ENCODE peak calls at places on chromosomes 1 and 21, in nine cellular contexts. E is cardiac muscle cell, M is mesendoderm, D is upper lobe of left lung, U is left ventricle myocardium inferior, A is uterus, X is breast epithelium, W is heart left ventricle, L is body of pancreas. T is an unnamed sample.

GRCh38 chr1:201734776-201735175 is 94.2 kb upstream of the IPO9 start:
- DNase-seq in A (no peak), W (no peak), X (no peak), D (no peak), U (no peak), E (no peak), M (no peak), L (no peak), T (no peak)

GRCh38 chr1:165545974-165546373 is 2.2 kb downstream of the LRRC52 start:
- DNase-seq in M (no peak), W (no peak), L (no peak), A (no peak), U (no peak), X (no peak), D (peak), E (no peak), T (no peak)

GRCh38 chr1:26225033-26225831 is 8.8 kb upstream of the CEP85 start:
- DNase-seq in D (peak), W (peak), E (peak), L (peak), M (peak), U (peak), A (peak), X (peak), T (no peak)

GRCh38 chr1:52911541-52911940 is 10.0 kb downstream of the ECHDC2 start:
- DNase-seq in U (no peak), A (no peak), L (no peak), X (no peak), M (no peak), W (no peak), E (no peak), D (no peak), T (no peak)

GRCh38 chr1:5001466-5001865 is 347.1 kb downstream of the AJAP1 start:
- DNase-seq in X (no peak), M (peak), W (no peak), E (peak), U (no peak), D (no peak), L (no peak), A (no peak), T (no peak)

GRCh38 chr1:76867342-76868130 is at the start of gene ST6GALNAC5:
- DNase-seq in U (no peak), A (no peak), X (no peak), E (peak), L (no peak), D (no peak), W (no peak), M (peak), T (no peak)

GRCh38 chr1:64624446-64624766 is 120.5 kb upstream of the RAVER2 start:
- DNase-seq in L (peak), D (no peak), M (no peak), U (no peak), X (no peak), E (no peak), W (no peak), A (no peak), T (no peak)

GRCh38 chr1:53715478-53715877 is 23.5 kb downstream of the GLIS1 start:
- DNase-seq in X (no peak), W (no peak), D (no peak), E (peak), A (no peak), M (peak), L (peak), U (no peak), T (no peak)

GRCh38 chr1:119080586-119080985 is 59.9 kb downstream of the WARS2 start:
- DNase-seq in E (no peak), W (no peak), A (peak), M (peak), L (peak), D (no peak), U (no peak), X (peak), T (no peak)

GRCh38 chr1:33143698-33144097 is 38.1 kb downstream of the TRIM62 start:
- DNase-seq in W (no peak), M (no peak), D (no peak), E (no peak), U (no peak), A (no peak), X (no peak), L (no peak), T (no peak)

GRCh38 chr21:38780879-38781278 is 24.9 kb upstream of the ETS2 start:
- DNase-seq in A (no peak), D (no peak), M (no peak), W (no peak), E (no peak), U (no peak), L (no peak), X (no peak), T (no peak)

GRCh38 chr1:150763631-150764223 is 1.9 kb downstream of the CTSS start:
- DNase-seq in X (no peak), A (no peak), E (no peak), L (no peak), W (no peak), D (no peak), U (no peak), M (no peak), T (no peak)

GRCh38 chr21:44870748-44871495 is 2.6 kb downstream of the PTTG1IP start:
- DNase-seq in A (no peak), X (peak), M (no peak), E (no peak), D (peak), U (peak), W (peak), L (no peak), T (no peak)

GRCh38 chr1:84377480-84378095 is 20.7 kb upstream of the DNASE2B start:
- DNase-seq in X (no peak), W (no peak), L (peak), M (no peak), A (peak), U (no peak), D (no peak), E (no peak), T (no peak)

GRCh38 chr21:32499249-32500055 is 85.9 kb downstream of the TCP10L start:
- DNase-seq in M (no peak), X (no peak), E (peak), D (no peak), U (no peak), W (no peak), L (no peak), A (no peak), T (no peak)

GRCh38 chr1:205240118-205240517 is 12.4 kb downstream of the TMCC2 start:
- DNase-seq in U (no peak), L (no peak), X (no peak), M (no peak), W (no peak), A (no peak), D (no peak), E (no peak), T (no peak)

GRCh38 chr1:119475866-119476439 is 31.1 kb upstream of the HSD3B1 start:
- DNase-seq in D (peak), W (no peak), A (no peak), U (peak), X (peak), E (peak), M (peak), L (peak), T (no peak)

GRCh38 chr1:156647351-156647750 is 5.4 kb downstream of the BCAN start:
- DNase-seq in X (no peak), L (no peak), D (no peak), E (no peak), M (no peak), U (no peak), W (no peak), A (no peak), T (no peak)

GRCh38 chr1:205774277-205775014 is 836 bp downstream of the RAB29 start:
- DNase-seq in A (peak), W (no peak), X (no peak), U (no peak), L (no peak), E (peak), M (peak), D (peak), T (no peak)

GRCh38 chr1:18943914-18944572 is 12.4 kb downstream of the IFFO2 start:
- DNase-seq in X (no peak), U (no peak), M (no peak), D (no peak), A (no peak), W (no peak), L (no peak), E (no peak), T (no peak)

GRCh38 chr1:60922304-60922703 is 160.1 kb upstream of the NFIA start:
- DNase-seq in M (no peak), X (peak), D (no peak), L (peak), A (peak), E (no peak), W (no peak), U (peak), T (no peak)

GRCh38 chr1:171983584-171983983 is 142.3 kb downstream of the DNM3 start:
- DNase-seq in U (no peak), X (no peak), A (no peak), W (no peak), E (no peak), M (peak), D (no peak), L (no peak), T (no peak)

GRCh38 chr1:147496571-147496970 is 44.7 kb upstream of the BCL9 start:
- DNase-seq in D (no peak), M (peak), X (no peak), A (peak), L (peak), E (no peak), W (no peak), U (peak), T (no peak)

GRCh38 chr1:225879521-225880209 is 2.5 kb downstream of the TMEM63A start:
- DNase-seq in X (peak), W (no peak), A (no peak), U (no peak), M (no peak), E (no peak), L (peak), D (no peak), T (no peak)

GRCh38 chr1:225875044-225875822 is 6.9 kb downstream of the TMEM63A start:
- DNase-seq in D (peak), L (peak), E (no peak), W (no peak), X (peak), A (no peak), M (peak), U (no peak), T (no peak)

GRCh38 chr1:225876900-225877510 is 5.2 kb downstream of the TMEM63A start:
- DNase-seq in L (no peak), A (no peak), E (no peak), X (no peak), U (no peak), D (no peak), M (no peak), W (no peak), T (no peak)

GRCh38 chr1:225878282-225878681 is 3.9 kb downstream of the TMEM63A start:
- DNase-seq in D (no peak), X (no peak), U (no peak), W (no peak), A (no peak), M (no peak), E (no peak), L (no peak), T (no peak)

GRCh38 chr1:225877570-225877969 is 4.6 kb downstream of the TMEM63A start:
- DNase-seq in U (peak), W (peak), A (peak), X (peak), E (peak), D (peak), L (peak), M (peak), T (no peak)
- H3K27ac ChIP-seq in U (peak), W (peak), A (peak), X (peak), E (no peak), D (peak), L (peak), M (no peak), T (peak)

GRCh38 chr1:183282101-183282855 is 96.2 kb downstream of the LAMC2 start:
- DNase-seq in M (no peak), U (no peak), X (no peak), D (no peak), L (peak), E (no peak), A (peak), W (no peak), T (no peak)
- H3K27ac ChIP-seq in M (no peak), U (peak), X (peak), D (peak), L (peak), E (no peak), A (peak), W (peak), T (peak)

DNA sequence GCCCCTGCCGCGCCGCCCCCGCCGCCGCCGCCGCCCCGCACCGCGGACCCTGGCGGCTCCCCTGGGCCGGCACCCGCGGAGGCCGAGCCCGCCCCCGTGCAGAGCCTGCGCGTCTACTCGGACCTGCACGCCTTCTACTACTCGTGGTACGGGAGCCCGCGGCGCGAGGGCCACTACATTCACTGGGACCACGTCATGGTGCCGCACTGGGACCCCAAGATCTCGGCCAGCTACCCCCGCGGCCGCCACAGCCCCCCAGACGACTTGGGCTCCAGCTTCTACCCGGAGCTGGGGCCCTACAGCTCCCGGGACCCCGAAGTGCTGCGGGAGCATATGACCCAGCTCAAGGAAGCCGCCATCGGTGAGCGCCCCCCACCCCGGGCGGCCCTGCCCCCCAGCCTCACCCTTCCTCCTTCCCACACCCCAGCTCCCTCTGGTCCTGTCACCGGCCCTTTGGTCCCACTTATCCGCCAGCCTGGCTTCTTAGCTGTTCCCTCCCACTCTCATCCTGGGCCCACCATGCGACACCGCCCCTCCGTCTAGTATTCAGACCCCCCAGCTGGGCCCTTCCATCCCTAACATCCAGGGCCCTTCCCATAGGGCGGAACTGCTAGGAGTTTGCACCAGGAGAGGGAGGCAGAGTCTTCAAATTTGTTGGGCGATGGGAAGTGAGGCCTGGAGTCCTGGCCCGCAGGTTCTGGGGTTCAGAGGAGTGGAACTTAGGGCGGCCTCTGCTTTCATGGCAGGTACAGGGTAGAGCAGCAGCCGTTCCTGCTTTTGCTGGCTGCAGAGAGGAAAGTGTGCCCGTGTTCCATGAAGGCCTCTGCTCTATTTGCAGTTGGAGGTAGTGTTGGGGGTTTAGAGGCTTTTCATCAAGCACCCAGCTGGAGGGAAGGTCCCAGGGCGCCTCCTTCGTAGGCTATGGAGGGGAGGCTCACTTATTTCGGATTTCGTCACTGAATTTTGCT is 1.0 kb downstream of the MANEAL start:
- DNase-seq in M (peak), D (no peak), X (no peak), L (no peak), U (no peak), A (no peak), E (no peak), W (no peak), T (no peak)
- H3K27ac ChIP-seq in M (no peak), D (no peak), X (no peak), L (no peak), U (no peak), A (no peak), E (no peak), W (no peak), T (no peak)

GRCh38 chr1:39212499-39212898 is 8.0 kb downstream of the MACF1 start:
- DNase-seq in X (no peak), L (no peak), M (no peak), E (no peak), U (no peak), D (peak), A (no peak), W (no peak), T (no peak)
- H3K27ac ChIP-seq in X (peak), L (no peak), M (no peak), E (peak), U (peak), D (peak), A (no peak), W (peak), T (no peak)